ENCODE peak calls at places on chromosomes 16 and 17, in eight cellular contexts. L is GM23338, W is transverse colon, X is breast epithelium, U is HepG2, F is stomach, Z is prostate gland, V is sigmoid colon. G is an unnamed sample.

GRCh38 chr16:30948087-30948955 is 547 bp upstream of the ORAI3 start:
- DNase-seq in L (peak; percentile 100), F (peak; percentile 80), U (peak; percentile 82), Z (peak; percentile 90), V (peak; percentile 97), X (peak; percentile 82), W (peak; percentile 81), G (peak; percentile 92)

GRCh38 chr17:10879110-10879509 is 41.2 kb upstream of the PIRT start:
- DNase-seq in U (no peak), W (peak; percentile 59), X (no peak), L (peak; percentile 12), Z (peak; percentile 37), F (peak; percentile 50), V (no peak), G (no peak)

GRCh38 chr17:41972571-41973411 is 6.2 kb downstream of the CNP start:
- DNase-seq in F (peak; percentile 82), W (no peak), V (no peak), X (peak; percentile 87), Z (peak; percentile 78), L (no peak), U (no peak), G (no peak)

GRCh38 chr17:29659155-29659554 is 36.4 kb upstream of the CORO6 start:
- DNase-seq in U (no peak), L (no peak), Z (no peak), W (no peak), F (no peak), X (no peak), V (no peak), G (no peak)

GRCh38 chr16:87384162-87384999 is 805 bp upstream of the FBXO31 start:
- DNase-seq in V (peak; percentile 80), F (peak; percentile 44), X (no peak), U (peak; percentile 57), Z (no peak), W (peak; percentile 65), L (peak; percentile 79), G (peak; percentile 38)

GRCh38 chr16:70267516-70267915 is 15.8 kb upstream of the EXOSC6 start:
- DNase-seq in Z (no peak), L (peak; percentile 85), X (no peak), V (peak; percentile 33), U (peak; percentile 72), W (peak; percentile 33), F (peak; percentile 35), G (no peak)

GRCh38 chr17:42723636-42724035 is 21.2 kb downstream of the EZH1 start:
- DNase-seq in F (no peak), W (no peak), Z (no peak), V (no peak), L (no peak), X (no peak), U (no peak), G (no peak)

GRCh38 chr16:57889960-57890751 is 80.8 kb downstream of the CNGB1 start:
- DNase-seq in Z (no peak), W (no peak), L (no peak), U (no peak), X (no peak), V (no peak), F (no peak), G (no peak)

GRCh38 chr16:88855736-88856121 is 1.0 kb downstream of the GALNS start:
- DNase-seq in W (no peak), L (no peak), V (no peak), F (no peak), X (no peak), U (no peak), Z (no peak), G (peak; percentile 66)

GRCh38 chr17:55341432-55341831 is 76.7 kb downstream of the HLF start:
- DNase-seq in W (no peak), U (no peak), X (no peak), Z (no peak), V (no peak), L (no peak), F (no peak), G (no peak)

GRCh38 chr16:4090476-4090875 is 25.8 kb downstream of the ADCY9 start:
- DNase-seq in Z (peak; percentile 30), U (no peak), V (no peak), L (no peak), W (peak; percentile 47), F (no peak), X (no peak), G (no peak)

DNA sequence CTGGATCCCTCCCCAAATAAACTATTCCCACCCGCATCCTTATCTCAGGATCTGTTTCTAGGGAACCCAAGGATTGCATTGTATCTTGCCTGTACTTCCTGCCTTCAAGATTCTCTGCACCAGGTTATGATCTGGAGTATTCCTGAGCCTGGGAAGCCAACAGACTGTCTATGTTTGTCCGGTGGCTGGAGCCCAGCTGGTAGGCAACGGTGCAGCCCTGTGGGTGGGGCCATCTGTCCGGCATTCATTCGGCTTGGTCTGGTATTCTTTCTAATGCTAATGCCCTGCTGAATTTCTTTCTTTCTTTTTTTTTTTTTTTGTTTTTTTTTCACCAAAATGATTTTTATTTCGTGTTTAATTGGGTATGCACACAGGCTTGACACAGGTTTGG is 20.7 kb upstream of the TVP23A start:
- DNase-seq in U (no peak), X (no peak), F (peak; percentile 44), L (no peak), W (no peak), V (no peak), Z (no peak), G (no peak)
- TF ChIP-seq POLR2AphosphoS5 in U (no peak), X (no peak), F (no peak), L (no peak), W (no peak), V (no peak), Z (no peak), G (no peak)

GRCh38 chr17:50167371-50167770 is 1.6 kb downstream of the SGCA start:
- DNase-seq in V (no peak), Z (no peak), F (no peak), L (no peak), W (no peak), X (no peak), U (no peak), G (no peak)

GRCh38 chr17:50165867-50166517 is at the start of gene SGCA:
- DNase-seq in V (no peak), W (no peak), F (no peak), Z (no peak), U (no peak), L (no peak), X (no peak), G (no peak)

GRCh38 chr17:50165466-50165865 is 339 bp upstream of the SGCA start:
- DNase-seq in W (no peak), L (no peak), V (no peak), F (no peak), Z (no peak), X (no peak), U (no peak), G (no peak)

GRCh38 chr17:50165066-50165465 is 739 bp upstream of the SGCA start:
- DNase-seq in U (no peak), L (no peak), F (no peak), V (no peak), Z (no peak), W (no peak), X (no peak), G (no peak)

DNA sequence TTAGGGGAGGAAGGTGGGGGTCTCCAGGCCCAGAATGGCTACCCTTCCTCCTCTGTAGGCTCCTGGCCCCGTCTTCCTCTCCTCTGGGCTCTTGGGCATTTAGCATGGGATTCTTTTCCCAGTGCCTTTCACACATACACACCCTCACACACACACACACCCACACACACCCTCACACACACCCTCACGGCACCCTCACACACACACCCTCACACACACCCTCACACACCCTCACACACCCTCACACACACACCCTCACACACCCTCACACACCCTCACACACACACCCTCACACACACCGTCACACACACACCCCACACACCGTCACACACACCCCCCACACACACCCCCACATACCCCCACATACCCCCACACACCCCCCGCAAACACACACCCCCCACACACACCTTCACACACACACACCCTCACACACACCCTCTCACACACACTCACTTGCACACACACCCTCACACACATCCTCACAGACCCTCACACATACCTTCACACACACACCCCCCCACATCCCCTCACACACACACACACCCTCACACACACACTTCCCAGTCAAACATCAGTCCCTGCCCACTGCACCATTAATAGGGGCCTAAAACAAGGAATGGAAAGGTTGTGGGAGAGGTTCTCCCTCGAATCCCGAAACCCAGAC is 845 bp downstream of the SGCA start:
- DNase-seq in F (no peak), X (no peak), U (no peak), V (no peak), Z (no peak), W (no peak), L (no peak), G (no peak)
- H3K4me1 ChIP-seq in F (peaks cover 53% of the 10 kb centered on the region), X (no peaks in the 10 kb centered on the region), U (peaks cover 11% of the 10 kb centered on the region), V (peaks cover 49% of the 10 kb centered on the region), Z (no peaks in the 10 kb centered on the region), W (peaks cover 16% of the 10 kb centered on the region), L (peaks cover 8% of the 10 kb centered on the region), G (peaks cover 3% of the 10 kb centered on the region)

GRCh38 chr17:1420981-1421380 is 21.0 kb upstream of the YWHAE start:
- DNase-seq in W (no peak), X (no peak), V (no peak), L (no peak), U (no peak), Z (no peak), F (no peak), G (no peak)
- TF ChIP-seq POLR2AphosphoS5 in W (no peak), X (no peak), V (no peak), L (no peak), U (no peak), Z (no peak), F (no peak), G (no peak)

GRCh38 chr17:77427471-77427991 is 286.8 kb downstream of the SEC14L1 start:
- DNase-seq in W (peak; percentile 66), U (no peak), F (no peak), V (peak; percentile 95), X (no peak), L (no peak), Z (no peak), G (no peak)

GRCh38 chr17:77424585-77425344 is 284.0 kb downstream of the SEC14L1 start:
- DNase-seq in W (peak; percentile 86), L (no peak), X (no peak), U (no peak), F (peak; percentile 72), V (peak; percentile 98), Z (no peak), G (peak; percentile 62)

GRCh38 chr17:77428020-77428781 is 287.4 kb downstream of the SEC14L1 start:
- DNase-seq in Z (no peak), X (no peak), F (no peak), L (no peak), U (no peak), W (peak; percentile 35), V (no peak), G (peak; percentile 62)

GRCh38 chr17:77425791-77426641 is 285.2 kb downstream of the SEC14L1 start:
- DNase-seq in U (no peak), W (peak; percentile 76), Z (peak; percentile 55), X (no peak), L (no peak), F (no peak), V (peak; percentile 98), G (no peak)

DNA sequence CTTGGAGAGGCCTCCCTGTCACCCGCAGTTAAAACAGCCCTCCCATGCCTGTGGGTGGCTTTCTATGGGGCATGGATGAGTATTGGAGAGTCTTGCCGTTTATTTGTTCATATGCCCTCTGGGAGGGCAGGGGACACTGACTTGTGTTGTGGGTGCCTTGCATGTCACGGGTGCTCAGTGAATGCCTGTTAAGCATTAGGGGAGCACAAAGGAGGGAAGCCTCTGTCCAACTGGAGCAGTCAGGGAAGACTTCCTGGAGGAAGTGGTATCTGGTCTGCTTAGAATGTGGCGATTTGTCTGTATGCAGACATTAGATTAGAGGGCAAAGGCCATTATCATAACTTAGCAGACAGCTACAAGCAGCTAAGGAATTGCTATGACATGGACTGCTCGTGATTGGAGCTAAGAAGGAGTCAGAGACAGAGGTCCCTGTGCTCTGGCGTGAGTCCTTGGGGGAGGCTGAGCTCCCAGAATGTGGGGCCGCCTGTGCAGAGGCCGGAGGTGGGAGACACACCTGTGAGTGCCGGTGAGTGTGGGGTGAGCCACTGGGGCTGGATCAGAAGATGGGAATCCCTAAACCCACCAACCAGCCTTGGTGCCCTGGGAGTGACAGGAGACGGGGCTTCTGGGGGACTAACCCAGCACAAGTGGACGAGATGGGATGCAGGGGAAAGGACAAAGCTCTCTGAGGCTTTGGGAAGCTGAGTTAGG is 286.1 kb downstream of the SEC14L1 start:
- DNase-seq in V (no peak), L (no peak), X (no peak), U (no peak), F (no peak), W (no peak), Z (no peak), G (no peak)
- H3K4me1 ChIP-seq in V (peaks cover 98% of the 10 kb centered on the region), L (peaks cover 27% of the 10 kb centered on the region), X (peaks cover 66% of the 10 kb centered on the region), U (peaks cover 63% of the 10 kb centered on the region), F (peaks cover 98% of the 10 kb centered on the region), W (peaks cover 85% of the 10 kb centered on the region), Z (peaks cover 16% of the 10 kb centered on the region), G (peaks cover 93% of the 10 kb centered on the region)

G was measured in upper lobe of left lung.